ENCODE peak calls at places on chromosomes 4 and X, in ten cellular contexts. R is tibial nerve; U is GM04503; V is NCI-H1092; B is activated CD4-positive, alpha-beta T cell treated with anti-CD3 and anti-CD28 coated beads, Interleukin-2, amount 50 U/mL, for 1 hour; K is stromal cell of bone marrow; T is LNCaP clone FGC; D is AG08396; M is activated T-helper 1 cell treated with anti-CD3 and anti-CD28 coated beads, Interleukin-2, amount 50 U/mL, for 16 hours; Y is iPS-NIHi11. W is an unnamed sample.

GRCh38 chrX:2707334-2707760 is 16.3 kb downstream of the CD99 start:
- DNase-seq in R (peak; percentile 64), U (peak; percentile 91), V (no peak), B (peak; percentile 51), K (peak; percentile 82), T (peak; percentile 52), D (peak; percentile 65), M (peak; percentile 30), Y (peak; percentile 42), W (peak; percentile 57)

GRCh38 chr4:113335771-113336170 is 286.3 kb downstream of the ANK2 start:
- DNase-seq in R (no peak), U (no peak), V (no peak), B (no peak), K (no peak), T (no peak), D (no peak), M (no peak), Y (no peak), W (no peak)

GRCh38 chr4:153773236-153773690 is 13.4 kb upstream of the RNF175 start:
- DNase-seq in R (no peak), U (no peak), V (no peak), B (no peak), K (no peak), T (no peak), D (no peak), M (no peak), Y (peak; percentile 42), W (no peak)

GRCh38 chr4:125741825-125742452 is 427.2 kb downstream of the FAT4 start:
- DNase-seq in R (no peak), U (no peak), V (no peak), B (no peak), K (peak; percentile 18), T (no peak), D (peak; percentile 51), M (no peak), Y (peak; percentile 22), W (no peak)

GRCh38 chr4:91837608-91838029 is 466.1 kb upstream of the GRID2 start:
- DNase-seq in R (no peak), U (no peak), V (no peak), B (no peak), K (peak; percentile 13), T (no peak), D (no peak), M (no peak), Y (no peak), W (no peak)

GRCh38 chr4:187558391-187558790 is 437.2 kb upstream of the ZFP42 start:
- DNase-seq in R (no peak), U (no peak), V (no peak), B (no peak), K (no peak), T (no peak), D (no peak), M (no peak), Y (no peak), W (no peak)

GRCh38 chr4:142203505-142203904 is 567.1 kb downstream of the IL15 start:
- DNase-seq in R (no peak), U (no peak), V (no peak), B (no peak), K (no peak), T (no peak), D (no peak), M (no peak), Y (no peak), W (no peak)

GRCh38 chr4:148064451-148064850 is 332.6 kb downstream of the ARHGAP10 start:
- DNase-seq in R (no peak), U (no peak), V (no peak), B (no peak), K (no peak), T (no peak), D (no peak), M (no peak), Y (no peak), W (no peak)

GRCh38 chrX:40127052-40127451 is 29.3 kb upstream of the BCOR start:
- DNase-seq in R (no peak), U (no peak), V (no peak), B (no peak), K (no peak), T (no peak), D (no peak), M (no peak), Y (no peak), W (no peak)

GRCh38 chr4:56148428-56148827 is 199.7 kb downstream of the CEP135 start:
- DNase-seq in R (no peak), U (no peak), V (no peak), B (no peak), K (no peak), T (no peak), D (no peak), M (no peak), Y (no peak), W (no peak)

GRCh38 chr4:112343330-112343729 is 46.2 kb downstream of the ALPK1 start:
- DNase-seq in R (no peak), U (no peak), V (peak; percentile 69), B (no peak), K (no peak), T (no peak), D (no peak), M (no peak), Y (no peak), W (no peak)

GRCh38 chrX:154019061-154019621 is 561 bp downstream of the IRAK1 start:
- DNase-seq in R (no peak), U (no peak), V (no peak), B (no peak), K (no peak), T (no peak), D (no peak), M (no peak), Y (no peak), W (no peak)

GRCh38 chr4:33737721-33738120 is 2506.6 kb downstream of the ARAP2 start:
- DNase-seq in R (no peak), U (no peak), V (no peak), B (no peak), K (no peak), T (no peak), D (no peak), M (no peak), Y (no peak), W (no peak)

GRCh38 chr4:48028654-48029053 is 12.1 kb downstream of the NIPAL1 start:
- DNase-seq in R (no peak), U (no peak), V (no peak), B (no peak), K (no peak), T (no peak), D (no peak), M (no peak), Y (no peak), W (no peak)

GRCh38 chr4:172619218-172619617 is 549.4 kb upstream of the GALNT7 start:
- DNase-seq in R (no peak), U (no peak), V (no peak), B (no peak), K (no peak), T (no peak), D (no peak), M (no peak), Y (no peak), W (no peak)

GRCh38 chr4:26522478-26522877 is 32.2 kb upstream of the CCKAR start:
- DNase-seq in R (no peak), U (peak; percentile 37), V (no peak), B (no peak), K (no peak), T (no peak), D (peak; percentile 18), M (no peak), Y (no peak), W (no peak)

GRCh38 chrX:71623714-71624113 is 5.4 kb upstream of the CXCR3 start:
- DNase-seq in R (no peak), U (no peak), V (no peak), B (no peak), K (no peak), T (no peak), D (no peak), M (no peak), Y (no peak), W (no peak)

GRCh38 chrX:115949900-115950822 is 220.4 kb upstream of the AGTR2 start:
- DNase-seq in R (no peak), U (no peak), V (peak; percentile 70), B (no peak), K (no peak), T (no peak), D (no peak), M (no peak), Y (peak; percentile 34), W (no peak)

GRCh38 chr4:48012819-48013218 is 3.7 kb downstream of the CNGA1 start:
- DNase-seq in R (peak; percentile 52), U (no peak), V (no peak), B (no peak), K (no peak), T (no peak), D (no peak), M (no peak), Y (no peak), W (no peak)

GRCh38 chr4:152106113-152106763 is 345.4 kb upstream of the GATB start:
- DNase-seq in R (peak; percentile 80), U (peak; percentile 95), V (no peak), B (no peak), K (peak; percentile 99), T (peak; percentile 18), D (peak; percentile 83), M (no peak), Y (no peak), W (peak; percentile 74)

GRCh38 chr4:71711044-71711984 is 72.6 kb downstream of the GC start:
- DNase-seq in R (no peak), U (no peak), V (no peak), B (no peak), K (no peak), T (peak; percentile 44), D (no peak), M (no peak), Y (no peak), W (no peak)

GRCh38 chrX:138691186-138691585 is 20.3 kb downstream of the FGF13 start:
- DNase-seq in R (no peak), U (no peak), V (no peak), B (no peak), K (no peak), T (no peak), D (no peak), M (no peak), Y (no peak), W (no peak)

GRCh38 chr4:75902352-75902751 is at the start of gene PPEF2:
- DNase-seq in R (no peak), U (no peak), V (no peak), B (no peak), K (no peak), T (no peak), D (no peak), M (no peak), Y (no peak), W (no peak)

GRCh38 chr4:141686929-141687328 is 50.5 kb downstream of the IL15 start:
- DNase-seq in R (peak; percentile 43), U (no peak), V (no peak), B (no peak), K (no peak), T (peak; percentile 6), D (no peak), M (no peak), Y (peak; percentile 13), W (no peak)

GRCh38 chr4:89915937-89916336 is 21.3 kb downstream of the MMRN1 start:
- DNase-seq in R (no peak), U (no peak), V (no peak), B (no peak), K (no peak), T (peak; percentile 74), D (no peak), M (no peak), Y (no peak), W (no peak)

GRCh38 chr4:60042941-60043340 is 1157.2 kb upstream of the ADGRL3 start:
- DNase-seq in R (no peak), U (no peak), V (no peak), B (no peak), K (no peak), T (no peak), D (no peak), M (no peak), Y (no peak), W (no peak)

GRCh38 chrX:63747331-63747730 is 37.7 kb downstream of the ARHGEF9 start:
- DNase-seq in R (no peak), U (peak; percentile 37), V (no peak), B (no peak), K (peak; percentile 56), T (no peak), D (peak; percentile 37), M (no peak), Y (no peak), W (peak; percentile 12)

GRCh38 chr4:182832352-182833120 is 84.7 kb downstream of the DCTD start:
- DNase-seq in R (no peak), U (no peak), V (no peak), B (no peak), K (no peak), T (no peak), D (no peak), M (no peak), Y (no peak), W (no peak)

W was measured in brain pericyte.